ENCODE peak calls at places on chromosome X, in ten cellular contexts. One of them, this sample, is unnamed.

GRCh38 chrX:45515262-45516215 is 314.9 kb upstream of the DIPK2B start:
- DNase-seq in astrocyte of the spinal cord: peak; percentile 84
- DNase-seq in GM06990: no peak
- DNase-seq in psoas muscle: peak; percentile 69
- DNase-seq in colonic mucosa: peak; percentile 44
- DNase-seq in IMR-90: peak; percentile 92
- DNase-seq in lung: peak; percentile 78
- DNase-seq in PC-3: peak; percentile 97
- DNase-seq in right lobe of liver: peak; percentile 66
- DNase-seq in AG04449: peak; percentile 74
- DNase-seq in this sample: peak; percentile 52

GRCh38 chrX:47146121-47146935 is 1.3 kb downstream of the RBM10 start:
- DNase-seq in astrocyte of the spinal cord: no peak
- DNase-seq in GM06990: no peak
- DNase-seq in psoas muscle: no peak
- DNase-seq in colonic mucosa: peak; percentile 52
- DNase-seq in IMR-90: no peak
- DNase-seq in lung: no peak
- DNase-seq in PC-3: no peak
- DNase-seq in right lobe of liver: no peak
- DNase-seq in AG04449: no peak
- DNase-seq in this sample: no peak

GRCh38 chrX:155094468-155095061 is 23.3 kb downstream of the BRCC3 start:
- DNase-seq in astrocyte of the spinal cord: peak; percentile 23
- DNase-seq in GM06990: no peak
- DNase-seq in psoas muscle: no peak
- DNase-seq in colonic mucosa: no peak
- DNase-seq in IMR-90: peak; percentile 21
- DNase-seq in lung: no peak
- DNase-seq in PC-3: peak; percentile 58
- DNase-seq in right lobe of liver: no peak
- DNase-seq in AG04449: no peak
- DNase-seq in this sample: no peak

GRCh38 chrX:47634871-47635575 is 5.3 kb upstream of the CFP start:
- DNase-seq in astrocyte of the spinal cord: no peak
- DNase-seq in GM06990: no peak
- DNase-seq in psoas muscle: no peak
- DNase-seq in colonic mucosa: no peak
- DNase-seq in IMR-90: no peak
- DNase-seq in lung: no peak
- DNase-seq in PC-3: no peak
- DNase-seq in right lobe of liver: no peak
- DNase-seq in AG04449: no peak
- DNase-seq in this sample: no peak

GRCh38 chrX:119828446-119828845 is 24.3 kb downstream of the UPF3B start:
- DNase-seq in astrocyte of the spinal cord: no peak
- DNase-seq in GM06990: no peak
- DNase-seq in psoas muscle: no peak
- DNase-seq in colonic mucosa: no peak
- DNase-seq in IMR-90: no peak
- DNase-seq in lung: no peak
- DNase-seq in PC-3: no peak
- DNase-seq in right lobe of liver: no peak
- DNase-seq in AG04449: no peak
- DNase-seq in this sample: no peak

GRCh38 chrX:37423864-37424569 is 74.9 kb downstream of the PRRG1 start:
- DNase-seq in astrocyte of the spinal cord: peak; percentile 58
- DNase-seq in GM06990: no peak
- DNase-seq in psoas muscle: no peak
- DNase-seq in colonic mucosa: no peak
- DNase-seq in IMR-90: peak; percentile 29
- DNase-seq in lung: no peak
- DNase-seq in PC-3: peak; percentile 78
- DNase-seq in right lobe of liver: no peak
- DNase-seq in AG04449: peak; percentile 36
- DNase-seq in this sample: no peak

GRCh38 chrX:150362599-150363481 is at the start of gene MAMLD1:
- DNase-seq in astrocyte of the spinal cord: peak; percentile 83
- DNase-seq in GM06990: no peak
- DNase-seq in psoas muscle: peak; percentile 78
- DNase-seq in colonic mucosa: peak; percentile 46
- DNase-seq in IMR-90: peak; percentile 84
- DNase-seq in lung: peak; percentile 68
- DNase-seq in PC-3: peak; percentile 84
- DNase-seq in right lobe of liver: peak; percentile 86
- DNase-seq in AG04449: no peak
- DNase-seq in this sample: peak; percentile 75

GRCh38 chrX:154369453-154370299 is 4.8 kb downstream of the FLNA start:
- DNase-seq in astrocyte of the spinal cord: peak; percentile 96
- DNase-seq in GM06990: peak; percentile 67
- DNase-seq in psoas muscle: peak; percentile 80
- DNase-seq in colonic mucosa: peak; percentile 59
- DNase-seq in IMR-90: peak; percentile 95
- DNase-seq in lung: peak; percentile 84
- DNase-seq in PC-3: peak; percentile 92
- DNase-seq in right lobe of liver: peak; percentile 65
- DNase-seq in AG04449: peak; percentile 75
- DNase-seq in this sample: peak; percentile 95

GRCh38 chrX:72716766-72717165 is 2.7 kb upstream of the PHKA1 start:
- DNase-seq in astrocyte of the spinal cord: no peak
- DNase-seq in GM06990: no peak
- DNase-seq in psoas muscle: no peak
- DNase-seq in colonic mucosa: no peak
- DNase-seq in IMR-90: peak; percentile 26
- DNase-seq in lung: no peak
- DNase-seq in PC-3: peak; percentile 18
- DNase-seq in right lobe of liver: peak; percentile 53
- DNase-seq in AG04449: no peak
- DNase-seq in this sample: no peak

GRCh38 chrX:72714471-72714916 is 388 bp upstream of the PHKA1 start:
- DNase-seq in astrocyte of the spinal cord: peak; percentile 80
- DNase-seq in GM06990: peak; percentile 3
- DNase-seq in psoas muscle: peak; percentile 71
- DNase-seq in colonic mucosa: peak; percentile 52
- DNase-seq in IMR-90: peak; percentile 62
- DNase-seq in lung: peak; percentile 46
- DNase-seq in PC-3: peak; percentile 73
- DNase-seq in right lobe of liver: peak; percentile 69
- DNase-seq in AG04449: no peak
- DNase-seq in this sample: no peak

GRCh38 chrX:72715546-72715945 is 1.4 kb upstream of the PHKA1 start:
- DNase-seq in astrocyte of the spinal cord: no peak
- DNase-seq in GM06990: no peak
- DNase-seq in psoas muscle: no peak
- DNase-seq in colonic mucosa: no peak
- DNase-seq in IMR-90: no peak
- DNase-seq in lung: no peak
- DNase-seq in PC-3: no peak
- DNase-seq in right lobe of liver: no peak
- DNase-seq in AG04449: no peak
- DNase-seq in this sample: no peak

GRCh38 chrX:72712094-72712755 is 1.9 kb downstream of the PHKA1 start:
- DNase-seq in astrocyte of the spinal cord: peak; percentile 33
- DNase-seq in GM06990: no peak
- DNase-seq in psoas muscle: no peak
- DNase-seq in colonic mucosa: no peak
- DNase-seq in IMR-90: peak; percentile 13
- DNase-seq in lung: no peak
- DNase-seq in PC-3: peak; percentile 47
- DNase-seq in right lobe of liver: no peak
- DNase-seq in AG04449: no peak
- DNase-seq in this sample: no peak

GRCh38 chrX:72713130-72713529 is 976 bp downstream of the PHKA1 start:
- DNase-seq in astrocyte of the spinal cord: peak; percentile 5
- DNase-seq in GM06990: no peak
- DNase-seq in psoas muscle: no peak
- DNase-seq in colonic mucosa: no peak
- DNase-seq in IMR-90: no peak
- DNase-seq in lung: no peak
- DNase-seq in PC-3: peak; percentile 8
- DNase-seq in right lobe of liver: no peak
- DNase-seq in AG04449: no peak
- DNase-seq in this sample: no peak
- H3K4me3 ChIP-seq in astrocyte of the spinal cord: peak overlapping the region; percentile 49
- H3K4me3 ChIP-seq in GM06990: no peak overlapping the region
- H3K4me3 ChIP-seq in psoas muscle: peak overlapping the region; percentile 67
- H3K4me3 ChIP-seq in colonic mucosa: peak overlapping the region; percentile 48
- H3K4me3 ChIP-seq in IMR-90: no peak overlapping the region
- H3K4me3 ChIP-seq in lung: no peak overlapping the region
- H3K4me3 ChIP-seq in PC-3: peak overlapping the region; percentile 71
- H3K4me3 ChIP-seq in right lobe of liver: no peak overlapping the region
- H3K4me3 ChIP-seq in AG04449: no peak overlapping the region
- H3K4me3 ChIP-seq in this sample: no peak overlapping the region

DNA sequence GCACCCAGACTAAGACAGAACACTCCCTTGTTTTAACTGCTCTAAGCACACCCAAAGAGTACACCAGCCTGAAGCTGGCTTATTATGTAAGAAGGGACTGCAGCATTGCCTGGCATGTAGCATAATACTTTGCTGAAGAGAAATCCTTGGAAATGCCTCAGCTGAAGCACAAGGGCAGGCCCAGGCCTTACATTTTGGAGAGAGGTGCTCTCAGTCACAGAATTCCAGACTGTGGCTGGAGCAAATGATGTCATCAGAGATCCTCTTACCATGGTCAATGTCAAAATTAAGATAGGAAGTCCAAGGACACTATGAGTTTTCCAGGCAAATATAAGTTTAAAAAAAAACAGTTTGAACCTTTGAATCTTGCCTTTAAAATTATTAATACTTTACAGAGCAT is 14.8 kb downstream of the ARHGEF6 start:
- DNase-seq in astrocyte of the spinal cord: no peak
- DNase-seq in GM06990: no peak
- DNase-seq in psoas muscle: no peak
- DNase-seq in colonic mucosa: no peak
- DNase-seq in IMR-90: no peak
- DNase-seq in lung: no peak
- DNase-seq in PC-3: no peak
- DNase-seq in right lobe of liver: no peak
- DNase-seq in AG04449: no peak
- DNase-seq in this sample: no peak
- H3K4me3 ChIP-seq in astrocyte of the spinal cord: no peak overlapping the region
- H3K4me3 ChIP-seq in GM06990: no peak overlapping the region
- H3K4me3 ChIP-seq in psoas muscle: peak overlapping the region; percentile 79
- H3K4me3 ChIP-seq in colonic mucosa: no peak overlapping the region
- H3K4me3 ChIP-seq in IMR-90: no peak overlapping the region
- H3K4me3 ChIP-seq in lung: no peak overlapping the region
- H3K4me3 ChIP-seq in PC-3: no peak overlapping the region
- H3K4me3 ChIP-seq in right lobe of liver: no peak overlapping the region
- H3K4me3 ChIP-seq in AG04449: no peak overlapping the region
- H3K4me3 ChIP-seq in this sample: no peak overlapping the region

GRCh38 chrX:13268874-13269273 is 51.0 kb downstream of the ATXN3L start:
- DNase-seq in astrocyte of the spinal cord: no peak
- DNase-seq in GM06990: no peak
- DNase-seq in psoas muscle: no peak
- DNase-seq in colonic mucosa: no peak
- DNase-seq in IMR-90: no peak
- DNase-seq in lung: no peak
- DNase-seq in PC-3: no peak
- DNase-seq in right lobe of liver: no peak
- DNase-seq in AG04449: no peak
- DNase-seq in this sample: no peak

GRCh38 chrX:13270360-13270759 is 49.5 kb downstream of the ATXN3L start:
- DNase-seq in astrocyte of the spinal cord: no peak
- DNase-seq in GM06990: no peak
- DNase-seq in psoas muscle: no peak
- DNase-seq in colonic mucosa: no peak
- DNase-seq in IMR-90: no peak
- DNase-seq in lung: no peak
- DNase-seq in PC-3: peak; percentile 55
- DNase-seq in right lobe of liver: no peak
- DNase-seq in AG04449: no peak
- DNase-seq in this sample: no peak

GRCh38 chrX:13265549-13266132 is 54.2 kb downstream of the ATXN3L start:
- DNase-seq in astrocyte of the spinal cord: peak; percentile 29
- DNase-seq in GM06990: no peak
- DNase-seq in psoas muscle: no peak
- DNase-seq in colonic mucosa: no peak
- DNase-seq in IMR-90: no peak
- DNase-seq in lung: no peak
- DNase-seq in PC-3: no peak
- DNase-seq in right lobe of liver: no peak
- DNase-seq in AG04449: no peak
- DNase-seq in this sample: no peak

GRCh38 chrX:13263560-13264251 is 56.1 kb downstream of the ATXN3L start:
- DNase-seq in astrocyte of the spinal cord: no peak
- DNase-seq in GM06990: peak; percentile 56
- DNase-seq in psoas muscle: no peak
- DNase-seq in colonic mucosa: no peak
- DNase-seq in IMR-90: no peak
- DNase-seq in lung: no peak
- DNase-seq in PC-3: peak; percentile 11
- DNase-seq in right lobe of liver: no peak
- DNase-seq in AG04449: no peak
- DNase-seq in this sample: no peak

GRCh38 chrX:13266641-13267420 is 53.0 kb downstream of the ATXN3L start:
- DNase-seq in astrocyte of the spinal cord: peak; percentile 24
- DNase-seq in GM06990: no peak
- DNase-seq in psoas muscle: no peak
- DNase-seq in colonic mucosa: no peak
- DNase-seq in IMR-90: peak; percentile 49
- DNase-seq in lung: no peak
- DNase-seq in PC-3: peak; percentile 21
- DNase-seq in right lobe of liver: no peak
- DNase-seq in AG04449: no peak
- DNase-seq in this sample: no peak
- H3K4me3 ChIP-seq in astrocyte of the spinal cord: no peak overlapping the region
- H3K4me3 ChIP-seq in GM06990: no peak overlapping the region
- H3K4me3 ChIP-seq in psoas muscle: no peak overlapping the region
- H3K4me3 ChIP-seq in colonic mucosa: no peak overlapping the region
- H3K4me3 ChIP-seq in IMR-90: no peak overlapping the region
- H3K4me3 ChIP-seq in lung: no peak overlapping the region
- H3K4me3 ChIP-seq in PC-3: no peak overlapping the region
- H3K4me3 ChIP-seq in right lobe of liver: no peak overlapping the region
- H3K4me3 ChIP-seq in AG04449: no peak overlapping the region
- H3K4me3 ChIP-seq in this sample: no peak overlapping the region

GRCh38 chrX:16145656-16146055 is 21.6 kb upstream of the MAGEB17 start:
- DNase-seq in astrocyte of the spinal cord: no peak
- DNase-seq in GM06990: no peak
- DNase-seq in psoas muscle: no peak
- DNase-seq in colonic mucosa: no peak
- DNase-seq in IMR-90: no peak
- DNase-seq in lung: no peak
- DNase-seq in PC-3: no peak
- DNase-seq in right lobe of liver: no peak
- DNase-seq in AG04449: no peak
- DNase-seq in this sample: no peak

GRCh38 chrX:16144420-16144819 is 21.1 kb downstream of the GRPR start:
- DNase-seq in astrocyte of the spinal cord: no peak
- DNase-seq in GM06990: no peak
- DNase-seq in psoas muscle: no peak
- DNase-seq in colonic mucosa: no peak
- DNase-seq in IMR-90: no peak
- DNase-seq in lung: no peak
- DNase-seq in PC-3: no peak
- DNase-seq in right lobe of liver: no peak
- DNase-seq in AG04449: no peak
- DNase-seq in this sample: no peak

GRCh38 chrX:16143968-16144367 is 20.6 kb downstream of the GRPR start:
- DNase-seq in astrocyte of the spinal cord: no peak
- DNase-seq in GM06990: no peak
- DNase-seq in psoas muscle: no peak
- DNase-seq in colonic mucosa: no peak
- DNase-seq in IMR-90: no peak
- DNase-seq in lung: no peak
- DNase-seq in PC-3: no peak
- DNase-seq in right lobe of liver: no peak
- DNase-seq in AG04449: no peak
- DNase-seq in this sample: no peak

DNA sequence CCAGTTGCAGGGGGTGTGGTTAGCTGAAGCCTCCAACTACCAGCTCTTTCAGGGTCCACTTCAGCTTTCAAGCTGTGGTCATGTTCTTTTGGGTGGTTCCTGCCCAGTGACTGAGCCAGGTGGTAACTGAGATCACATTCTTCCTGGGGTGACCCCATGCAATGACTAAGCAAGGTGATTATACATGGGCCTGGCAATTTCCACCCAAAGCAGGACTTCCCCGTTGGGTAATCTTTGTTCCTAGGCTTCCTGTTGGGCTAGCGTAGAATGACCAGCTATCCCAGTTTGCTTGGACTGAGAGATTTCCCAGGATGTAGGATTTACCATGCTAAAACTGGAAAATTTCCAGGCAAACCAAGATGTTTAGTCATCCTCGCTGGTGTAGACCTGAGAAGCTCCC is 18.4 kb upstream of the MAGEB17 start:
- DNase-seq in astrocyte of the spinal cord: no peak
- DNase-seq in GM06990: no peak
- DNase-seq in psoas muscle: no peak
- DNase-seq in colonic mucosa: no peak
- DNase-seq in IMR-90: no peak
- DNase-seq in lung: no peak
- DNase-seq in PC-3: peak; percentile 88
- DNase-seq in right lobe of liver: no peak
- DNase-seq in AG04449: no peak
- DNase-seq in this sample: no peak
- H3K4me3 ChIP-seq in astrocyte of the spinal cord: no peak overlapping the region
- H3K4me3 ChIP-seq in GM06990: no peak overlapping the region
- H3K4me3 ChIP-seq in psoas muscle: no peak overlapping the region
- H3K4me3 ChIP-seq in colonic mucosa: no peak overlapping the region
- H3K4me3 ChIP-seq in IMR-90: no peak overlapping the region
- H3K4me3 ChIP-seq in lung: no peak overlapping the region
- H3K4me3 ChIP-seq in PC-3: no peak overlapping the region
- H3K4me3 ChIP-seq in right lobe of liver: no peak overlapping the region
- H3K4me3 ChIP-seq in AG04449: no peak overlapping the region
- H3K4me3 ChIP-seq in this sample: no peak overlapping the region

This sample was measured in SJSA1.